ENCODE peak calls at places on chromosomes 13 and 19, in eight cellular contexts. One of them, this sample, is unnamed.
A peak's percentile ranks its signal among the peaks of the same experiment; 100 is the strongest.

GRCh38 chr19:18519962-18520847 is 1.7 kb downstream of the ELL start:
- DNase-seq in heart right ventricle: peak; percentile 51
- DNase-seq in thoracic aorta: no peak
- DNase-seq in uterus: peak; percentile 80
- DNase-seq in left ventricle myocardium inferior: peak; percentile 41
- DNase-seq in sigmoid colon: peak; percentile 87
- DNase-seq in brain microvascular endothelial cell: peak; percentile 67
- DNase-seq in lung: peak; percentile 74
- DNase-seq in this sample: peak; percentile 79

GRCh38 chr13:35349673-35350278 is 126.7 kb downstream of the MAB21L1 start:
- DNase-seq in left ventricle myocardium inferior: no peak
- DNase-seq in brain microvascular endothelial cell: peak; percentile 1
- DNase-seq in heart right ventricle: no peak
- DNase-seq in thoracic aorta: no peak
- DNase-seq in uterus: no peak
- DNase-seq in lung: no peak
- DNase-seq in sigmoid colon: no peak
- DNase-seq in this sample: peak; percentile 51

GRCh38 chr19:14406645-14407331 is 12.4 kb downstream of the DDX39A start:
- DNase-seq in heart right ventricle: no peak
- DNase-seq in thoracic aorta: no peak
- DNase-seq in lung: no peak
- DNase-seq in uterus: no peak
- DNase-seq in brain microvascular endothelial cell: no peak
- DNase-seq in sigmoid colon: no peak
- DNase-seq in left ventricle myocardium inferior: no peak
- DNase-seq in this sample: no peak

GRCh38 chr13:74767031-74767430 is 632.8 kb upstream of the KLF12 start:
- DNase-seq in heart right ventricle: no peak
- DNase-seq in uterus: no peak
- DNase-seq in left ventricle myocardium inferior: no peak
- DNase-seq in brain microvascular endothelial cell: peak; percentile 72
- DNase-seq in lung: no peak
- DNase-seq in thoracic aorta: no peak
- DNase-seq in sigmoid colon: no peak
- DNase-seq in this sample: peak; percentile 70

GRCh38 chr19:35000647-35001501 is 751 bp downstream of the GRAMD1A start:
- DNase-seq in left ventricle myocardium inferior: no peak
- DNase-seq in thoracic aorta: no peak
- DNase-seq in heart right ventricle: peak; percentile 34
- DNase-seq in uterus: no peak
- DNase-seq in brain microvascular endothelial cell: peak; percentile 31
- DNase-seq in sigmoid colon: no peak
- DNase-seq in lung: no peak
- DNase-seq in this sample: peak; percentile 40

GRCh38 chr13:108508263-108508662 is 121.1 kb upstream of the MYO16 start:
- DNase-seq in sigmoid colon: no peak
- DNase-seq in lung: no peak
- DNase-seq in heart right ventricle: no peak
- DNase-seq in brain microvascular endothelial cell: peak; percentile 42
- DNase-seq in thoracic aorta: no peak
- DNase-seq in uterus: no peak
- DNase-seq in left ventricle myocardium inferior: no peak
- DNase-seq in this sample: peak; percentile 38

GRCh38 chr19:8363803-8364771 is at the start of gene ANGPTL4:
- DNase-seq in heart right ventricle: peak; percentile 78
- DNase-seq in left ventricle myocardium inferior: peak; percentile 77
- DNase-seq in brain microvascular endothelial cell: peak; percentile 74
- DNase-seq in lung: peak; percentile 60
- DNase-seq in thoracic aorta: peak; percentile 53
- DNase-seq in sigmoid colon: peak; percentile 94
- DNase-seq in uterus: peak; percentile 62
- DNase-seq in this sample: peak; percentile 41

GRCh38 chr13:109381546-109382180 is 404.7 kb downstream of the IRS2 start:
- DNase-seq in uterus: no peak
- DNase-seq in lung: no peak
- DNase-seq in left ventricle myocardium inferior: no peak
- DNase-seq in thoracic aorta: no peak
- DNase-seq in brain microvascular endothelial cell: peak; percentile 72
- DNase-seq in heart right ventricle: no peak
- DNase-seq in sigmoid colon: no peak
- DNase-seq in this sample: no peak

GRCh38 chr19:15379996-15380647 is 535 bp upstream of the AKAP8 start:
- DNase-seq in thoracic aorta: no peak
- DNase-seq in sigmoid colon: peak; percentile 81
- DNase-seq in brain microvascular endothelial cell: peak; percentile 12
- DNase-seq in lung: peak; percentile 63
- DNase-seq in left ventricle myocardium inferior: peak; percentile 50
- DNase-seq in uterus: peak; percentile 43
- DNase-seq in heart right ventricle: no peak
- DNase-seq in this sample: peak; percentile 57

GRCh38 chr13:110652755-110653154 is 37.4 kb downstream of the NAXD start:
- DNase-seq in brain microvascular endothelial cell: no peak
- DNase-seq in lung: no peak
- DNase-seq in left ventricle myocardium inferior: no peak
- DNase-seq in thoracic aorta: no peak
- DNase-seq in uterus: no peak
- DNase-seq in heart right ventricle: no peak
- DNase-seq in sigmoid colon: no peak
- DNase-seq in this sample: no peak

GRCh38 chr19:18202759-18203407 is 959 bp downstream of the RAB3A start:
- DNase-seq in sigmoid colon: peak; percentile 76
- DNase-seq in thoracic aorta: no peak
- DNase-seq in lung: no peak
- DNase-seq in left ventricle myocardium inferior: no peak
- DNase-seq in brain microvascular endothelial cell: no peak
- DNase-seq in heart right ventricle: peak; percentile 42
- DNase-seq in uterus: peak; percentile 46
- DNase-seq in this sample: no peak

GRCh38 chr13:114155923-114156883 is 22.9 kb upstream of the CFAP97D2 start:
- DNase-seq in thoracic aorta: no peak
- DNase-seq in heart right ventricle: no peak
- DNase-seq in lung: no peak
- DNase-seq in sigmoid colon: no peak
- DNase-seq in brain microvascular endothelial cell: no peak
- DNase-seq in uterus: no peak
- DNase-seq in left ventricle myocardium inferior: no peak
- DNase-seq in this sample: no peak

DNA sequence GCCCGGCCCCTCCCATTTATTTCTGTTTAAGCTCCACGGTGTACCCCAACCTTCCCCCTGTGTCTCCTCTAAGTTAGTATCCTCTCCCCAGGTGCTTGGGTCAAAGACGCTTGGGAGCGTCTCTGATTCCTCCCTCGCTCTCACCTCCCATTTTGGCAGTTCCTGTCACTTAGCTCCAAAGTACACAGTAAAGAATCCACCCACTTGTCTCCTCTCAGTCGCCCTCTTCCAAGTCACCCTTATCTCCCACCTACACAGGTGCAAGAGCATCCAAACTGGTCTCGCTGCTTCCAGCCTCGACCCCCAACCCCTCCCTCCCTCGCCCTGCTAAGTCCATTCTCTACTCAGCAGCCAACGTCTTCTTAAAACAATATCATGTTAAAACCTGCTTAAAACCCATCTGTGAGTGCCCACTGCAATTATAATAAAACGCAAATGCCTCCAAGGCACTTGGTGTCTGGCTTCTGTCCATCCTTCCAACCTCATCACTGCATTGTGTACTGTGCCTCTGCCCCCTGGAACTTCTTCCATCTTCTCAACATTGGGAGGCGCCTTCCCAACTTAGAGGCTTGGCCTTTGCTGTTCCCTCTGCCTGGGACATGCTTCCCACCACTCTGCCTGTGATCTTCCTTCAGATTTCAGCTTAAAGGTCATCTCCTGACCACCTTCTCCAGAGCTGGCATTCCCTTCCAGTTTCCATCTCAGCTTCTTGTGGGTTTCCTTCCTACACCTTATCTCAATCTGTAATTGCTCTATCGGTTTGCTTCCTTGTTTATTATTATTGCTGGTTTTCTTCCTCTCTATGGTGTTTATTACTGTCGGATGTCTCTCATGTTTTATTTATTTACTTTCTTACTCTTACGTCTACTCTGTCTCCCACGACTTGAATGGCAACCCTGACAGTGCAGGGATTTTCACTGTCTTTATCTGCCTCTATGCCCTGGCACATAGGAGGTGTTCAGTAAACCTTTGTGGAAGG is 9.5 kb upstream of the KLK14 start:
- DNase-seq in heart right ventricle: no peak
- DNase-seq in sigmoid colon: no peak
- DNase-seq in left ventricle myocardium inferior: no peak
- DNase-seq in thoracic aorta: no peak
- DNase-seq in lung: no peak
- DNase-seq in uterus: no peak
- DNase-seq in brain microvascular endothelial cell: no peak
- DNase-seq in this sample: no peak
- H3K4me3 ChIP-seq in heart right ventricle: no peak overlapping the region
- H3K4me3 ChIP-seq in sigmoid colon: no peak overlapping the region
- H3K4me3 ChIP-seq in left ventricle myocardium inferior: no peak overlapping the region
- H3K4me3 ChIP-seq in thoracic aorta: no peak overlapping the region
- H3K4me3 ChIP-seq in lung: no peak overlapping the region
- H3K4me3 ChIP-seq in uterus: no peak overlapping the region
- H3K4me3 ChIP-seq in brain microvascular endothelial cell: no peak overlapping the region
- H3K4me3 ChIP-seq in this sample: no peak overlapping the region

DNA sequence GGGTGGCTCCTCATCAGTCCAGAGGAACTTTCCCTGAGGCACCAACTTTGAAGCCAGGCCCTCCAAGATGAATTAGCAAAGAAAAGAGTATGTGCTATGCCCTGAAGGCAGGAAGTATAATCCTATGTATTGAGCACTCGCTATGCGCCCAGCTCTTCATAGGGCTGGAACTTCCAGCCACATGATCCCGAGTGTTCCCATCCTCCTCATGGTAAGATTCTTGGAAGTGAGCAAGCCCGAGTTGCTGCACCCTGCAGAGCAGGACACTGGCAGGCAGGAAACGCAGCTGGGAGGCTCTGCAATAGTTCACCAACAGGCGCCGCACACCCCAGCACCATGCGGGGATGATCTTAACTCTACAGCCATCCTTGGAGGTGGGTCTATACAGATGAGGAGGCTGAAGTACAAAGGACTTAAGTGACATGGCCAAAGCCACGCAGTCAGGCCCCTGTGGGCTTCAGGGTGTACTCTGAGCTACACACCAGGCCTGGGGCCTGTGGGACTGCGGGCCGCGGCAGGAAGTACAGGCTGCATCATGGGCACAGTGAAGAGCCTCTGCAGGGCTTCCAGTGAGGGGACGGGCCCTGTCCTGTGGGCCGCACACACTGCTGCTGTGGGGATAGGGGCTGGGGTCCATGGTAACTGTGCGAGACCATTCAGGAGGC is 25.1 kb downstream of the C19orf47 start:
- DNase-seq in sigmoid colon: no peak
- DNase-seq in lung: no peak
- DNase-seq in thoracic aorta: no peak
- DNase-seq in heart right ventricle: no peak
- DNase-seq in uterus: no peak
- DNase-seq in brain microvascular endothelial cell: peak; percentile 25
- DNase-seq in left ventricle myocardium inferior: no peak
- DNase-seq in this sample: no peak
- H3K36me3 ChIP-seq in sigmoid colon: peaks cover 70% of the 10 kb centered on the region
- H3K36me3 ChIP-seq in lung: peaks cover 64% of the 10 kb centered on the region
- H3K36me3 ChIP-seq in thoracic aorta: peaks cover 66% of the 10 kb centered on the region
- H3K36me3 ChIP-seq in heart right ventricle: peaks cover 21% of the 10 kb centered on the region
- H3K36me3 ChIP-seq in uterus: no peaks in the 10 kb centered on the region
- H3K36me3 ChIP-seq in brain microvascular endothelial cell: peaks cover 60% of the 10 kb centered on the region
- H3K36me3 ChIP-seq in left ventricle myocardium inferior: peaks cover 89% of the 10 kb centered on the region
- H3K36me3 ChIP-seq in this sample: peaks cover 25% of the 10 kb centered on the region

DNA sequence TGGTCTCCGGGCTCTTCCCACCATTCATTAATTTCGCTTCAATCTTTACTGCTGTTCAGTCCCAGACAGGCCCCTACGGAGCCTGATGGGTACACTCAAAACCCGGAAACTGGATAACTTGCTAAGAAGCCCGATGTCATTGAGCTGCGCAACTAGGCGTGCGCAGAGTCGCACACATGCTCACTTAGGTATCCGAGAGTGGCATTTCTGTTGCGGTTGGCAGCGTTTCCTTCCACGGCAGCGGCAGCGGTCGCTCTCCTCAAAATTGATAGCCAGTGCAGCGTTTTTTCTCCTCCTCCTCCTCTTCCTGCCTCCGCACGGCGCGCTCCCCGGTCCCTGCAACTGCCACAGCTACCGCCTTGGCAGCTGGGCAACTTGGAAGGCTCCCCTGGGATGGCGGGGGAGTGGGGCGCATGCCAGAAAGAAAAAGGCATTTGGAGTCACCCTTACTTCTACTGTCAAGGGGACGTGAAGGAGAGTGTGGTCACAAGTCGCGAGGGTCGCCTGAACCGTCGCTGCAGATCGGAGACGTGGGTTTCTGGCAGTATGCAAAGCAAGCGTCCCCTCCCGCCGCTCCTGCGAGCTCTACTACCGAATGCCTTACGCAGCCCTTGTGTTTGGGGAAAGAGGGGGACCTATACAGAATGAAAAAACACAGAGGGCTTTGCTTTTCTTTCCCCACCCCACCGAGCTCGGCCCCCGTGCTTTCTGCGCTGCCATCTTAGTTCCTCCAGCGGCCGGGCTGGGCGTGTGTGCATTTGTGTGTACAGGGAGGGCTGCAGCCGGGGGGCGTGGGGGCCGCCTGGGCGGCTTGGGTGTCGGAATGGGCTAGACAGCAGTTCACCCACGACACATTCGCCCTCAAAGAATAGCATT is 2.5 kb upstream of the MYCBP2 start:
- DNase-seq in uterus: peak; percentile 80
- DNase-seq in left ventricle myocardium inferior: peak; percentile 80
- DNase-seq in sigmoid colon: peak; percentile 88
- DNase-seq in brain microvascular endothelial cell: peak; percentile 92
- DNase-seq in lung: peak; percentile 84
- DNase-seq in heart right ventricle: peak; percentile 75
- DNase-seq in thoracic aorta: peak; percentile 64
- DNase-seq in this sample: peak; percentile 88
- TF ChIP-seq CTCF in uterus: no peak
- TF ChIP-seq CTCF in left ventricle myocardium inferior: no peak
- TF ChIP-seq CTCF in sigmoid colon: no peak
- TF ChIP-seq CTCF in brain microvascular endothelial cell: no peak
- TF ChIP-seq CTCF in lung: no peak
- TF ChIP-seq CTCF in heart right ventricle: no peak
- TF ChIP-seq CTCF in thoracic aorta: no peak
- TF ChIP-seq CTCF in this sample: no peak

GRCh38 chr19:29840066-29840950 is 28.5 kb downstream of the CCNE1 start:
- DNase-seq in thoracic aorta: no peak
- DNase-seq in heart right ventricle: no peak
- DNase-seq in sigmoid colon: peak; percentile 45
- DNase-seq in brain microvascular endothelial cell: no peak
- DNase-seq in uterus: no peak
- DNase-seq in lung: no peak
- DNase-seq in left ventricle myocardium inferior: no peak
- DNase-seq in this sample: no peak

GRCh38 chr19:29843180-29844051 is 31.6 kb downstream of the CCNE1 start:
- DNase-seq in brain microvascular endothelial cell: peak; percentile 1
- DNase-seq in uterus: no peak
- DNase-seq in sigmoid colon: peak; percentile 67
- DNase-seq in thoracic aorta: no peak
- DNase-seq in heart right ventricle: peak; percentile 29
- DNase-seq in left ventricle myocardium inferior: peak; percentile 36
- DNase-seq in lung: peak; percentile 32
- DNase-seq in this sample: no peak

GRCh38 chr19:29841209-29841558 is 29.4 kb downstream of the CCNE1 start:
- DNase-seq in uterus: no peak
- DNase-seq in lung: no peak
- DNase-seq in thoracic aorta: no peak
- DNase-seq in heart right ventricle: no peak
- DNase-seq in brain microvascular endothelial cell: peak; percentile 5
- DNase-seq in left ventricle myocardium inferior: no peak
- DNase-seq in sigmoid colon: peak; percentile 48
- DNase-seq in this sample: no peak

GRCh38 chr19:29841559-29842367 is 30.0 kb downstream of the CCNE1 start:
- DNase-seq in thoracic aorta: no peak
- DNase-seq in brain microvascular endothelial cell: peak; percentile 47
- DNase-seq in lung: no peak
- DNase-seq in sigmoid colon: peak; percentile 34
- DNase-seq in heart right ventricle: no peak
- DNase-seq in left ventricle myocardium inferior: no peak
- DNase-seq in uterus: no peak
- DNase-seq in this sample: peak; percentile 76

GRCh38 chr19:29842471-29843179 is 30.8 kb downstream of the CCNE1 start:
- DNase-seq in left ventricle myocardium inferior: no peak
- DNase-seq in lung: no peak
- DNase-seq in thoracic aorta: no peak
- DNase-seq in uterus: no peak
- DNase-seq in brain microvascular endothelial cell: no peak
- DNase-seq in sigmoid colon: peak; percentile 63
- DNase-seq in heart right ventricle: no peak
- DNase-seq in this sample: no peak
- H3K4me3 ChIP-seq in left ventricle myocardium inferior: peak overlapping the region; percentile 75
- H3K4me3 ChIP-seq in lung: no peak overlapping the region
- H3K4me3 ChIP-seq in thoracic aorta: peak overlapping the region; percentile 88
- H3K4me3 ChIP-seq in uterus: no peak overlapping the region
- H3K4me3 ChIP-seq in brain microvascular endothelial cell: no peak overlapping the region
- H3K4me3 ChIP-seq in sigmoid colon: no peak overlapping the region
- H3K4me3 ChIP-seq in heart right ventricle: peak overlapping the region; percentile 72
- H3K4me3 ChIP-seq in this sample: no peak overlapping the region